ENCODE peak calls at places on chromosomes 2 and 18, in six cellular contexts. T is GM12891, P is NB4, R is Peyer's patch, F is K562, Y is uterus. L is an unnamed sample.

GRCh38 chr18:63936156-63936931 is 12.8 kb upstream of the HMSD start:
- DNase-seq in P (peak), R (peak), T (peak), Y (peak), F (peak), L (peak)

GRCh38 chr2:17578466-17578928 is 38.0 kb downstream of the VSNL1 start:
- DNase-seq in F (no peak), P (no peak), R (no peak), Y (no peak), T (peak), L (no peak)

GRCh38 chr2:227939271-227940027 is 68.0 kb downstream of the DAW1 start:
- DNase-seq in F (no peak), T (no peak), P (peak), R (no peak), Y (no peak), L (peak)

GRCh38 chr2:100008960-100009359 is 133.4 kb downstream of the AFF3 start:
- DNase-seq in F (no peak), P (peak), Y (no peak), T (no peak), R (no peak), L (no peak)

GRCh38 chr2:109289011-109289410 is 160.0 kb downstream of the SH3RF3 start:
- DNase-seq in R (no peak), P (no peak), Y (no peak), F (no peak), T (no peak), L (no peak)

GRCh38 chr2:113089907-113090306 is 22.1 kb downstream of the IL1F10 start:
- DNase-seq in Y (no peak), P (peak), R (no peak), T (no peak), F (no peak), L (no peak)

GRCh38 chr18:55233850-55234249 is 274.6 kb upstream of the CCDC68 start:
- DNase-seq in P (peak), R (no peak), Y (no peak), T (no peak), F (no peak), L (no peak)

GRCh38 chr2:182954789-182955188 is 83.5 kb downstream of the NCKAP1 start:
- DNase-seq in P (no peak), T (no peak), F (no peak), R (no peak), Y (no peak), L (no peak)

GRCh38 chr2:65350714-65351113 is 81.7 kb downstream of the SPRED2 start:
- DNase-seq in T (no peak), P (peak), F (peak), R (no peak), Y (no peak), L (no peak)

GRCh38 chr2:47002480-47003381 is 87.1 kb upstream of the MCFD2 start:
- DNase-seq in Y (no peak), T (no peak), P (peak), R (no peak), F (no peak), L (no peak)

GRCh38 chr2:38747007-38747424 is 4.1 kb downstream of the SRSF7 start:
- DNase-seq in T (no peak), Y (no peak), F (no peak), P (no peak), R (no peak), L (peak)

GRCh38 chr2:11552260-11552638 is 18.4 kb downstream of the GREB1 start:
- DNase-seq in R (no peak), F (no peak), Y (no peak), P (no peak), T (no peak), L (no peak)
- TF ChIP-seq POLR2A in R (no peak), F (no peak), Y (no peak), P (no peak), T (no peak), L (no peak)

GRCh38 chr2:28394331-28394877 is 1.7 kb downstream of the FOSL2 start:
- DNase-seq in F (no peak), R (peak), Y (peak), T (no peak), P (peak), L (no peak)
- TF ChIP-seq POLR2A in F (no peak), R (peak), Y (peak), T (no peak), P (no peak), L (no peak)

DNA sequence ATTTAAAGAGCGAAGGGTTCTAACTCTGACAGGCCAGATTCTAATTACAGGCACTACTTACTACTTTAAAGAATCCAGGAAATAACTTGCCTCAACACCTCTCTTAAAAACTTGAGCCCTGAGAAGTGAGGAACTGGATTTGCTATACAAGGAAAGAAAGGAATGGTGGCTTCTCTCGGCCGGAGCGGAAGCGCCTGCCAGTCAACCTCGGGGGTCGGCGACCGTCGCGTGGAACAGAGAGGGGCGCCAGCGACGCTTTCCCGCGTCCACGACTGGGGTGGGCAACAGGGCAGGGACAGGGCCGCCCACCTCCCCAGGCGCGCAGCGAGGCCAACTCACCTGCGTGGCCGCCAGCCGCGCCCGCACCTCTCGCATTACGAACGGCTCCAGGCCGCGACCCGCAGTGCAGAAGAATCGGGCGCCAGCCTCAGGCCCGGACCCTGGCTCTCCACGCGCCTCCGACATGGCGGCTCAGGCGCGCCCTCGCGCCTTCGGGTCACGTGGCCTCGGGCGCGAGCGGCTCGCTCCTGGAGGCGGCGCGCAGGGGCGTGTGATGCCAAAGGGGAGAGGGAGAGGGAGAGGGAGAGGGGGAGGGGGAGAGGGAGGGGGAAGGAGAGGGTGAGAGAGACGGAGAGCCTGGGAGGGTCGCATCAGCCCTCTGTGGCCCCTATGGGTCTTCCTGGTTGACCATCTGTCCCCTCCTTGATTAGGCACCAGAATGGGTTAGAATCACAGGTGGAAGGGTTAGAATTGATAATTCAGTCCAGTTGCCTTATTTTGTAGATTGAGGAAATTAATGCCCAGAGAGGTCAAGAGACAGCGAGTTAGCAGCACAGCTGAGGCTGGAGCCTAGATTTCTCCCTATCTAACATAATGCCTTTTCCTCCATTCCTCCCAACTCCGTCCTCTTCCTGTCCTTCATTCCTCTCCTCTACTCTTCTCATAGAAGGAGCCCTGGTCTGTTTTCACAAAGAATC is at the start of gene THUMPD2:
- DNase-seq in Y (peak), F (peak), R (peak), T (peak), P (peak), L (peak)
- TF ChIP-seq POLR2A in Y (peak), F (peak), R (peak), T (peak), P (peak), L (peak)

DNA sequence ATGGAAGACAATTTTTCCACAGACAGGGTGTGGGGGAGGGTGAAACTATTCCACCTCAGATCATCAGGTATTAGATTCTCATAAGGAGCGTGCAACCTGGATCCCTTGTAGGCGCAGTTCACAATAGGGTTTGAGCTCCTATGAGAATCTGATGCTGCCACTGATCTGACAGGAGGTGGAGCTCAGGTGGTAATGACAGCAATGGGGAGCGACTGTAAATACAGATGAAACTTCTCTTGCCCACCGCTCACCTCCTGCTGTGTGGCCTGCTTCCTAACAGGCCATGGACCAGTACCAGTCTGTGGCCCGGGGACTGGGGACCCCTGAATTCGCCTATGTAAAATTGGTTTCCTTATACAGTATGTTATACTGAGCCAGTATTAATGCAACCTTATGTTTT is 27.3 kb upstream of the E2F6 start:
- DNase-seq in T (no peak), F (no peak), Y (no peak), R (no peak), P (no peak), L (no peak)
- TF ChIP-seq POLR2A in T (no peak), F (no peak), Y (no peak), R (no peak), P (no peak), L (no peak)

GRCh38 chr2:208248601-208249000 is 6.3 kb downstream of the IDH1 start:
- DNase-seq in P (no peak), T (no peak), Y (no peak), F (no peak), R (no peak), L (no peak)
- TF ChIP-seq POLR2A in P (no peak), T (no peak), Y (no peak), F (no peak), R (no peak), L (no peak)

GRCh38 chr2:127940641-127941040 is 54.9 kb upstream of the AMMECR1L start:
- DNase-seq in Y (no peak), P (no peak), R (no peak), F (no peak), T (no peak), L (no peak)

GRCh38 chr2:127932199-127932877 is 46.6 kb upstream of the AMMECR1L start:
- DNase-seq in F (no peak), Y (no peak), T (no peak), P (peak), R (no peak), L (no peak)

GRCh38 chr2:127929449-127929848 is 43.7 kb upstream of the AMMECR1L start:
- DNase-seq in Y (no peak), F (no peak), T (no peak), R (no peak), P (no peak), L (no peak)

GRCh38 chr2:127935337-127935736 is 49.6 kb upstream of the AMMECR1L start:
- DNase-seq in R (no peak), T (no peak), P (no peak), Y (no peak), F (no peak), L (no peak)
- TF ChIP-seq POLR2A in R (no peak), T (no peak), P (no peak), Y (no peak), F (no peak), L (no peak)

GRCh38 chr2:68934021-68934420 is 18.7 kb downstream of the GKN2 start:
- DNase-seq in R (no peak), P (no peak), F (no peak), Y (no peak), T (no peak), L (no peak)
- TF ChIP-seq POLR2A in R (no peak), P (no peak), F (no peak), Y (no peak), T (no peak), L (no peak)